ENCODE peak calls at places on chromosomes 5 and 9, in four cellular contexts. P, U, R and J are unnamed samples. For H3K4me1, the result is how much of the 10 kb centered on the place peaks cover.

GRCh38 chr5:126866837-126867236 is 89.9 kb downstream of the LMNB1 start:
- DNase-seq in P (no peak), U (no peak), R (no peak), J (no peak)

GRCh38 chr9:1978941-1979340 is 36.2 kb upstream of the SMARCA2 start:
- DNase-seq in P (no peak), U (peak), R (no peak), J (peak)

GRCh38 chr5:34751807-34752736 is 86.9 kb upstream of the TTC23L start:
- DNase-seq in P (no peak), U (no peak), R (no peak), J (no peak)

GRCh38 chr5:89315194-89315593 is 432.2 kb upstream of the MEF2C start:
- DNase-seq in P (no peak), U (no peak), R (no peak), J (no peak)

GRCh38 chr5:20050262-20050661 is 62.3 kb upstream of the CDH18 start:
- DNase-seq in P (no peak), U (no peak), R (no peak), J (no peak)

GRCh38 chr9:2179557-2179956 is 164.4 kb downstream of the SMARCA2 start:
- DNase-seq in P (no peak), U (no peak), R (no peak), J (no peak)

GRCh38 chr9:129863059-129863690 is 27.9 kb downstream of the USP20 start:
- DNase-seq in P (peak), U (no peak), R (no peak), J (peak)

GRCh38 chr9:136725612-136726011 is 13.2 kb downstream of the DIPK1B start:
- DNase-seq in P (no peak), U (no peak), R (no peak), J (no peak)

GRCh38 chr9:96617439-96618185 is 2.0 kb downstream of the CDC14B start:
- DNase-seq in P (no peak), U (no peak), R (no peak), J (no peak)

GRCh38 chr9:35748858-35749514 is at the start of the genes GBA2 and RGP1:
- DNase-seq in P (peak), U (peak), R (no peak), J (peak)

GRCh38 chr5:68464424-68464823 is 248.9 kb downstream of the PIK3R1 start:
- DNase-seq in P (peak), U (no peak), R (no peak), J (no peak)

GRCh38 chr9:129489838-129490582 is 130.9 kb downstream of the C9orf50 start:
- DNase-seq in P (peak), U (no peak), R (no peak), J (no peak)

GRCh38 chr5:111582962-111583669 is 70.8 kb upstream of the STARD4 start:
- DNase-seq in P (no peak), U (no peak), R (no peak), J (no peak)

GRCh38 chr9:113929634-113930092 is 53.6 kb downstream of the ZNF618 start:
- DNase-seq in P (peak), U (no peak), R (no peak), J (no peak)

GRCh38 chr9:6460189-6460768 is 47.3 kb downstream of the UHRF2 start:
- DNase-seq in P (no peak), U (no peak), R (no peak), J (no peak)

DNA sequence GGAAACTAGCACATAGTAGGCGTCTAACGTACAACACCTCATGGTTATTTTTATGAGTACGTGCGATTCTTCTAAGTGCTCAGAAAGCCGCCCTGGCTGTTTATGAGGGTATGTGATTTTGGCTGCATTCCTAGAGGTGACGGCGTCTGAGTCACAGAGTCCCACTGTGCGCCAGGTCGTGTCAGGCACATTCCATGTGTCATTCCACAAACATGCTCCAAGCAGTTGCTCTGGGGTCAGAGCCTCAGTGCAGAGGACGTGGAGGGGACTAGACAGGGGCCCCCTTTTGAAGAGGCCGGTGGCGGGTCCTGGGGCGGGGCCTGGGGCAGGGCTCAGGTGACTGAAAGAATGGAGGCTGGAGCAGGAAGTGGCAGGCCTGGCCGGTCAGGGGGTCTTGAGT is 51.9 kb downstream of the NEK6 start:
- DNase-seq in P (no peak), U (peak), R (no peak), J (no peak)
- TF ChIP-seq EP300 in P (no peak), U (no peak), R (no peak), J (peak)

DNA sequence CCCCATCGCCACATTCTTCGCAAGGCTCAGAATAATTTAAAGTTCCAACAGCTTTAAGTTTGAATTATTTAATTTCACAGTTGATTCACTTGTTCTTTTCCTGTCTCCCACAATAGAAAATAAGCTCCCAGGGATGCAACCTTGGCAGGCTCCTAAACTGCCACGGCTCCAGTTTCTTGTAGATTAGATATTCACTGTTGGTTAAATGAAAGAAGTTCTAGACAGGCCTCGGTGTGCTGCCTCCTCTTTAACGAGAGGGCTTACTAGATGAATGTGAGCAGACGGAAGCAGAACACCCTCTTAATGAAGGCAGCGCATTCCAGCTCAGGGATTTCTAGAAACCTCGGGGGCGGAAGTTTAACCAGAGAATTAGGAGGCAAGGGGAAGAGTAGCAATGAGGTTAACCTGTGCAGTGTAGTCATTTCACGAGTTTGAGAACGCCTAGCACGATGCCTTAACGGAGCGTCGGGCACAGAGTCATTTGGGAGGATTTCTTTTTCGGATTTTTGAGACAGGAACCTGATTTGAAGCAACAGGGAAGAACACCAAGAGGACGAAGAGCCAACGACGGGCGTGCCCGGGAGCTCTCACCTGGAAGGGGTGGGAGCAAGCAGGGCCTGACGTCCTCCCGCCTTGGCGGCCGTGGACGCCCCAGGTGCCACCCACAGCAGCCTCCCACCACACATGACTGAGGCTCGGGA is 637 bp upstream of the SMC5 start:
- DNase-seq in P (peak), U (peak), R (no peak), J (peak)
- TF ChIP-seq NFIC in P (no peak), U (no peak), R (peak), J (no peak)

DNA sequence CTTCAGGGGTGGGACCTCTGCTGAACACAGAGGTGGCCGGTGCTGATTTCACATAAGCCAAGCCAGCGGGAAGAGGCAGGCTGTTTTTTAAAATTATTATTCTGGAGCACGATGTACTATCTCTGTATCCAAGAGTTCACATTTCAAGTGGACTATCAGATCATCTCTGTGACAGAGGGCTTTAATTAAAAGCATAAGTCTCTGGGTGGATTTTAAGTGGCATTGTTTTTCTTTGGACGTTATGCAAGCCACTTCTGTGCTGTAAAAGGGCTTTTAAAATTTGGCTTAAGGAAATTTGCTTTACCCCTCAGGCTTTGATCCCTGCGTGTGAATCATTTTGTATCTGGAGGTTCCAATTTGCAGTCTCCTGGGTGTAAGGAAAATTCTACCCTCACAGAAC is 124.7 kb downstream of the PALM2AKAP2 start:
- DNase-seq in P (no peak), U (no peak), R (no peak), J (no peak)
- H3K4me1 ChIP-seq in P (under half), U (under half), R (under half), J (under half)

GRCh38 chr5:32163785-32164184 is 10.3 kb downstream of the GOLPH3 start:
- DNase-seq in P (no peak), U (no peak), R (no peak), J (no peak)
- TF ChIP-seq EP300 in P (no peak), U (no peak), R (no peak), J (no peak)

GRCh38 chr9:78123808-78124207 is 92.2 kb upstream of the GNAQ start:
- DNase-seq in P (no peak), U (no peak), R (no peak), J (no peak)

GRCh38 chr9:78121488-78121887 is 89.9 kb upstream of the GNAQ start:
- DNase-seq in P (peak), U (peak), R (no peak), J (peak)

GRCh38 chr9:78118742-78119473 is 87.3 kb upstream of the GNAQ start:
- DNase-seq in P (no peak), U (no peak), R (peak), J (no peak)

GRCh38 chr9:78127271-78128225 is 95.9 kb upstream of the GNAQ start:
- DNase-seq in P (no peak), U (no peak), R (no peak), J (no peak)

GRCh38 chr9:78122631-78123030 is 91.0 kb upstream of the GNAQ start:
- DNase-seq in P (peak), U (no peak), R (no peak), J (no peak)
- TF ChIP-seq NFIC in P (no peak), U (no peak), R (no peak), J (no peak)

GRCh38 chr9:110900917-110901316 is 137.4 kb downstream of the LPAR1 start:
- DNase-seq in P (no peak), U (no peak), R (no peak), J (no peak)

GRCh38 chr9:110897899-110898298 is 140.4 kb downstream of the LPAR1 start:
- DNase-seq in P (no peak), U (no peak), R (no peak), J (no peak)

GRCh38 chr9:110894731-110895130 is 143.5 kb downstream of the LPAR1 start:
- DNase-seq in P (no peak), U (no peak), R (no peak), J (no peak)

GRCh38 chr9:110895141-110895912 is 142.9 kb downstream of the LPAR1 start:
- DNase-seq in P (no peak), U (no peak), R (no peak), J (no peak)

GRCh38 chr9:110900451-110900850 is 137.8 kb downstream of the LPAR1 start:
- DNase-seq in P (no peak), U (no peak), R (no peak), J (no peak)
- H3K4me1 ChIP-seq in P (under half), U (under half), R (under half), J (under half)